ENCODE peak calls at places on chromosome 2, in eight cellular contexts. J, E, G, I, V, P, X and L are unnamed samples.

GRCh38 chr2:219252570-219252899 is 508 bp upstream of the TUBA4B start:
- DNase-seq in J (no peak), E (no peak), G (no peak), I (no peak), V (no peak), P (no peak), X (no peak), L (no peak)

GRCh38 chr2:53512071-53512841 is 255.3 kb upstream of the CHAC2 start:
- DNase-seq in J (no peak), E (peak; percentile 71), G (peak; percentile 59), I (peak; percentile 79), V (no peak), P (no peak), X (no peak), L (no peak)

GRCh38 chr2:86185517-86186212 is 9.6 kb downstream of the IMMT start:
- DNase-seq in J (no peak), E (no peak), G (no peak), I (no peak), V (no peak), P (no peak), X (no peak), L (no peak)

GRCh38 chr2:38167968-38168350 is 92.0 kb upstream of the CYP1B1 start:
- DNase-seq in J (no peak), E (no peak), G (no peak), I (no peak), V (no peak), P (no peak), X (no peak), L (no peak)

GRCh38 chr2:219560037-219560892 is 11.1 kb downstream of the OBSL1 start:
- DNase-seq in J (no peak), E (no peak), G (no peak), I (no peak), V (no peak), P (no peak), X (no peak), L (no peak)

GRCh38 chr2:8514748-8515389 is 167.0 kb upstream of the ID2 start:
- DNase-seq in J (no peak), E (no peak), G (no peak), I (no peak), V (no peak), P (no peak), X (no peak), L (no peak)

GRCh38 chr2:8543412-8544167 is 138.3 kb upstream of the ID2 start:
- DNase-seq in J (peak; percentile 55), E (peak; percentile 85), G (peak; percentile 45), I (peak; percentile 90), V (no peak), P (peak; percentile 60), X (no peak), L (peak; percentile 86)

GRCh38 chr2:69177785-69178636 is 165.0 kb downstream of the ANTXR1 start:
- DNase-seq in J (peak; percentile 87), E (peak; percentile 89), G (peak; percentile 82), I (peak; percentile 92), V (peak; percentile 21), P (peak; percentile 94), X (peak; percentile 96), L (peak; percentile 80)

GRCh38 chr2:58341047-58341446 is 99.9 kb upstream of the FANCL start:
- DNase-seq in J (no peak), E (no peak), G (no peak), I (no peak), V (no peak), P (no peak), X (peak; percentile 20), L (no peak)

GRCh38 chr2:169131587-169132512 is 62.5 kb downstream of the DHRS9 start:
- DNase-seq in J (no peak), E (peak; percentile 19), G (no peak), I (peak; percentile 41), V (no peak), P (no peak), X (no peak), L (peak; percentile 55)

GRCh38 chr2:56127013-56127772 is 56.6 kb upstream of the CCDC85A start:
- DNase-seq in J (no peak), E (no peak), G (no peak), I (no peak), V (no peak), P (no peak), X (no peak), L (no peak)

GRCh38 chr2:104570259-104570658 is 283.7 kb upstream of the POU3F3 start:
- DNase-seq in J (no peak), E (no peak), G (no peak), I (no peak), V (no peak), P (no peak), X (no peak), L (no peak)

GRCh38 chr2:129144082-129144791 is 825.6 kb upstream of the HS6ST1 start:
- DNase-seq in J (no peak), E (no peak), G (no peak), I (no peak), V (no peak), P (no peak), X (no peak), L (no peak)

GRCh38 chr2:241272298-241272721 is 43.2 kb downstream of the HDLBP start:
- DNase-seq in J (peak; percentile 41), E (no peak), G (no peak), I (no peak), V (peak; percentile 16), P (peak; percentile 49), X (peak; percentile 40), L (peak; percentile 22)

GRCh38 chr2:101587251-101587650 is 110.3 kb upstream of the MAP4K4 start:
- DNase-seq in J (no peak), E (no peak), G (no peak), I (no peak), V (no peak), P (no peak), X (no peak), L (no peak)

GRCh38 chr2:236745420-236746210 is 176.0 kb downstream of the ACKR3 start:
- DNase-seq in J (no peak), E (peak; percentile 76), G (no peak), I (peak; percentile 55), V (no peak), P (no peak), X (no peak), L (peak; percentile 93)

GRCh38 chr2:117785740-117786139 is 28.8 kb upstream of the DDX18 start:
- DNase-seq in J (no peak), E (peak; percentile 19), G (peak; percentile 7), I (peak; percentile 37), V (peak; percentile 53), P (peak; percentile 20), X (peak; percentile 37), L (peak; percentile 52)

GRCh38 chr2:162198239-162198638 is 45.0 kb downstream of the FAP start:
- DNase-seq in J (no peak), E (no peak), G (peak; percentile 65), I (peak; percentile 81), V (no peak), P (no peak), X (no peak), L (peak; percentile 15)

GRCh38 chr2:134146620-134147019 is 107.3 kb upstream of the MGAT5 start:
- DNase-seq in J (no peak), E (peak; percentile 58), G (no peak), I (peak; percentile 67), V (no peak), P (no peak), X (no peak), L (peak; percentile 54)

GRCh38 chr2:177606636-177607035 is 214.1 kb downstream of the AGPS start:
- DNase-seq in J (no peak), E (peak; percentile 19), G (no peak), I (peak; percentile 51), V (no peak), P (no peak), X (no peak), L (peak; percentile 56)

GRCh38 chr2:13770279-13770678 is 862.2 kb upstream of the LRATD1 start:
- DNase-seq in J (no peak), E (no peak), G (no peak), I (no peak), V (no peak), P (no peak), X (no peak), L (no peak)

GRCh38 chr2:223508372-223508771 is 93.8 kb downstream of the SCG2 start:
- DNase-seq in J (no peak), E (peak; percentile 10), G (no peak), I (no peak), V (no peak), P (no peak), X (no peak), L (no peak)

GRCh38 chr2:216845426-216845825 is 14.4 kb downstream of the TNP1 start:
- DNase-seq in J (no peak), E (no peak), G (no peak), I (no peak), V (no peak), P (no peak), X (no peak), L (no peak)

DNA sequence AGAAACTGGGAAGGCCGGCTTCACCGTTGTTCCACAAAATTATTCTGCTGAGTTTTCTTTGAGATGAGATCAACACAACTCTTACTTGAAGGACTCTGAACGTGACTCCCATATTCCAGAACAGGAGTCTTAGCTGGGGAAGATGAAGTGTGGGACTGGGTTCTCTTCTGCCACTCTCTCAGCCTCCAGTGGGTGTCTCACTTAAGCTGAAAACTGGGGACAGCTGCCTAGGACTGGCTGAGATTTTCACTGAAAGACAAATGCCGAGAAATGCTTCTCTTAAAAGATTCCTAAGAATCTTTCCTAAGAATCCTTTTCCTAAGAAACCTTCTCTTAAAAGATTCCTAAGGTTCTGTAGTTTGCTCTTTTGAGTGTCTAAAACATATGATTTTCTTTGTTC is 156.6 kb upstream of the LHCGR start:
- DNase-seq in J (no peak), E (no peak), G (no peak), I (no peak), V (no peak), P (no peak), X (no peak), L (no peak)
- TF ChIP-seq CTCF in J (peak; percentile 33), E (no peak), G (no peak), I (peak; percentile 13), V (peak; percentile 19), P (no peak), X (no peak), L (no peak)

GRCh38 chr2:213251618-213252017 is 32.6 kb upstream of the SPAG16 start:
- DNase-seq in J (no peak), E (peak; percentile 73), G (peak; percentile 65), I (peak; percentile 81), V (no peak), P (no peak), X (no peak), L (peak; percentile 84)
- TF ChIP-seq CTCF in J (peak; percentile 80), E (peak; percentile 93), G (peak; percentile 57), I (peak; percentile 74), V (peak; percentile 90), P (peak; percentile 51), X (peak; percentile 28), L (peak; percentile 41)

DNA sequence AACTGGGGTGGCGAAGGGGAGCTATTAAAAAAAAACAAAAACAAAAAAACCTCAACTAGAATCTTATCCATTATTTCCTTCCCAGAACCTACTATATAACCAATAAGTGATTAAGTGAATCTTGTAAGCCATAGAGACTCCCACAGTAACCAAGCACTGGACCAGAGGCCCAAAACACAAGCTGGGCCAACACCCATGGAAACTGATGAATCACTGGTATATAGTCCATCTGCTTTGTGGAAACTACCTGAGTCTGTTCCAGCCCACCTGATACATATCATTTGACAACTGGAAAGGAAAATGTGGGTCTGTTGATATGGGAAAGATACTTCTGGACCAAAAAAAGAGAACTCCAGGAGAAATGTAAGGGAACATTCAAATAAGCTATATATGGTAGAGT is 252.8 kb downstream of the MREG start:
- DNase-seq in J (no peak), E (no peak), G (no peak), I (no peak), V (no peak), P (no peak), X (no peak), L (no peak)
- TF ChIP-seq CTCF in J (no peak), E (no peak), G (no peak), I (no peak), V (no peak), P (no peak), X (no peak), L (no peak)

GRCh38 chr2:62014102-62014501 is 108.6 kb downstream of the COMMD1 start:
- DNase-seq in J (peak; percentile 78), E (peak; percentile 21), G (peak; percentile 29), I (peak; percentile 70), V (no peak), P (peak; percentile 59), X (no peak), L (peak; percentile 83)
- TF ChIP-seq CTCF in J (peak; percentile 67), E (no peak), G (peak; percentile 39), I (peak; percentile 15), V (no peak), P (peak; percentile 27), X (no peak), L (peak; percentile 40)